ENCODE peak calls at places on chromosome 20, in four cellular contexts. A is SK-N-SH, Y is K562, X is WTC11. T is an unnamed sample.

GRCh38 chr20:10536531-10536930 is 101.4 kb downstream of the SLX4IP start:
- DNase-seq in X (peak; percentile 58), A (no peak), Y (no peak), T (no peak)

GRCh38 chr20:17943343-17943742 is 25.3 kb downstream of the SNX5 start:
- DNase-seq in Y (no peak), X (no peak), A (no peak), T (no peak)

GRCh38 chr20:25856256-25856884 is 159.7 kb upstream of the ZNF337 start:
- DNase-seq in A (no peak), X (no peak), Y (no peak), T (no peak)

GRCh38 chr20:45341579-45341938 is 6.7 kb downstream of the SDC4 start:
- DNase-seq in A (no peak), X (no peak), Y (no peak), T (no peak)

GRCh38 chr20:44746367-44747165 is 901 bp downstream of the KCNK15 start:
- DNase-seq in A (peak; percentile 79), Y (peak; percentile 30), X (no peak), T (no peak)

GRCh38 chr20:50762435-50763201 is 31.2 kb downstream of the PARD6B start:
- DNase-seq in A (peak; percentile 58), Y (no peak), X (no peak), T (no peak)

GRCh38 chr20:45611054-45611453 is 18.5 kb upstream of the WFDC10A start:
- DNase-seq in Y (no peak), A (no peak), X (no peak), T (no peak)

GRCh38 chr20:46872315-46873211 is 22.1 kb upstream of the EYA2 start:
- DNase-seq in Y (peak; percentile 19), X (no peak), A (peak; percentile 20), T (no peak)

GRCh38 chr20:2691127-2691526 is 1.5 kb upstream of the EBF4 start:
- DNase-seq in Y (no peak), X (no peak), A (no peak), T (no peak)

GRCh38 chr20:16699287-16699686 is 30.5 kb upstream of the SNRPB2 start:
- DNase-seq in Y (no peak), A (peak; percentile 10), X (no peak), T (no peak)

GRCh38 chr20:8547035-8547649 is 415.1 kb downstream of the PLCB1 start:
- DNase-seq in Y (no peak), X (no peak), A (no peak), T (no peak)

GRCh38 chr20:58174708-58175287 is 53.7 kb downstream of the ANKRD60 start:
- DNase-seq in Y (no peak), X (no peak), A (peak; percentile 60), T (no peak)

GRCh38 chr20:45940469-45940868 is 6.0 kb downstream of the PCIF1 start:
- DNase-seq in Y (no peak), X (no peak), A (no peak), T (no peak)

GRCh38 chr20:39853050-39853449 is 836.0 kb downstream of the MAFB start:
- DNase-seq in Y (no peak), X (no peak), A (no peak), T (no peak)

GRCh38 chr20:57020364-57020763 is 246.1 kb downstream of the BMP7 start:
- DNase-seq in Y (no peak), X (no peak), A (no peak), T (no peak)

GRCh38 chr20:40686893-40687292 is 2.1 kb downstream of the MAFB start:
- DNase-seq in A (no peak), Y (no peak), X (no peak), T (no peak)

GRCh38 chr20:17808357-17808756 is 108.6 kb downstream of the BANF2 start:
- DNase-seq in X (no peak), A (peak; percentile 54), Y (no peak), T (no peak)

GRCh38 chr20:21514553-21515251 is 838 bp upstream of the NKX2-2 start:
- DNase-seq in A (peak; percentile 34), X (peak; percentile 89), Y (no peak), T (no peak)

GRCh38 chr20:58691773-58692578 is 624 bp upstream of the NPEPL1 start:
- DNase-seq in A (no peak), X (no peak), Y (peak; percentile 23), T (no peak)

GRCh38 chr20:18090477-18090876 is 32.8 kb upstream of the OVOL2 start:
- DNase-seq in X (no peak), Y (no peak), A (no peak), T (no peak)

DNA sequence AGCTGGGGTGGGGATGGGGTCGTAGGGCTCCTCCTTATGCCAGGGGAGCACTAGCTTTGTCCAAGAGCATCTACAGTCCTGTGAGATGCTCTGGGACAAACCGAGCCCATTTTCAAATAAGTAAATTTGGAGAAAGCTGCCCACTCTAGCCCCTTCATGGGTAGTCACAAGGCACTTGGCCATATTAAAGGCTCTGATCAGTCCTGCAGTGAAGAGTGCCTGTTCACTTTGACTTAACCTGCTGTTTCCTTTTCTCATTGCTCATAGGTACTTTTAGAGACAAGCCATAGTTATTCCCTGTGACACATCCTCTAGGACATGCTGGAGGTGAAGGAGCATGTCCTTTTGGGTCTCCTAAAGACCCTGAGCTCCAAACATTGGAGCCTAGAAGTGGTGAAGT is 38.4 kb downstream of the FAM110A start:
- DNase-seq in Y (no peak), A (no peak), X (no peak), T (no peak)
- TF ChIP-seq USF1 in Y (no peak), A (no peak), X (no peak), T (no peak)

DNA sequence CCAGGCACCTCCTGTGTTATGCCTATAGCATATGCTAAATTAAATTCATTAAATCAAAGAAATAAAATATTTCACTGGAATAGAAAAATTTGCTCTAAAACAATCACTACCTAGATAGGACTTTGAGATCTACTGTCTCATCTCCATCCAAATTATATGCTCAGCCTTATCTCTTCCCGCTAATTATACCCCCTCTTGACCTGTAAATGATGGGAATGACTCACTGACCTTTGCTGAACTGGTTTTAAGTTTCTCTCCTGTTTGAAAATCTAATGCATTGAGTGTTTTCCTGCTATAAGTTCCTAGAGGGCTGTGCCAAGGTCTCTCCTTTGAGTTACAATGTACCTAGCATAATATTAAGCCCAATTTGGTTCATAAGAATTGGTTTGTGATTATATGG is 110.1 kb downstream of the BMP2 start:
- DNase-seq in A (no peak), Y (no peak), X (no peak), T (no peak)
- TF ChIP-seq USF1 in A (no peak), Y (no peak), X (no peak), T (no peak)

DNA sequence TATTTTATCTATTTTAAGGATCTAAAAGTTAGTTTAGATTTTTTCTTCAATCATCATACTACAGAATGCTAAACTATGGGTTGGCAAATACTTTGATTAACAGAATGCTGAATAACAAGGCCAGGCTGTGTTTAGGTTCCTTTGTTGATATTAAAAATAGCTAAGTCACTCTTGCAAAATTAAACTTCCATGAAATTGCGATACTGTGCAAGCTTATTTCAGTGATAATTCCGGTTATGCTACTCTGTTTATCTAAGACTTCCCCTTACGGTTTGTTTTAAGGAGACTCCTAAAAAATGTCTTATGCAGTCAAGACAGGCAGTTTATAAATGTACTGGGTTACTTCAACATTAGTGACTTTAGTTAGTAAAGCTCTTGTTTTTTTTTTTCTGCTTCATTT is 2.7 kb downstream of the RNF24 start:
- DNase-seq in X (no peak), A (no peak), Y (no peak), T (no peak)
- TF ChIP-seq USF1 in X (no peak), A (no peak), Y (no peak), T (no peak)

GRCh38 chr20:1125266-1125665 is 6.9 kb downstream of the PSMF1 start:
- DNase-seq in X (no peak), A (no peak), Y (no peak), T (no peak)

GRCh38 chr20:1119524-1119923 is 1.1 kb downstream of the PSMF1 start:
- DNase-seq in A (no peak), X (no peak), Y (no peak), T (no peak)

GRCh38 chr20:1121439-1121838 is 3.0 kb downstream of the PSMF1 start:
- DNase-seq in X (no peak), Y (peak; percentile 22), A (no peak), T (no peak)

GRCh38 chr20:1124416-1124815 is 6.0 kb downstream of the PSMF1 start:
- DNase-seq in Y (no peak), X (no peak), A (no peak), T (no peak)

DNA sequence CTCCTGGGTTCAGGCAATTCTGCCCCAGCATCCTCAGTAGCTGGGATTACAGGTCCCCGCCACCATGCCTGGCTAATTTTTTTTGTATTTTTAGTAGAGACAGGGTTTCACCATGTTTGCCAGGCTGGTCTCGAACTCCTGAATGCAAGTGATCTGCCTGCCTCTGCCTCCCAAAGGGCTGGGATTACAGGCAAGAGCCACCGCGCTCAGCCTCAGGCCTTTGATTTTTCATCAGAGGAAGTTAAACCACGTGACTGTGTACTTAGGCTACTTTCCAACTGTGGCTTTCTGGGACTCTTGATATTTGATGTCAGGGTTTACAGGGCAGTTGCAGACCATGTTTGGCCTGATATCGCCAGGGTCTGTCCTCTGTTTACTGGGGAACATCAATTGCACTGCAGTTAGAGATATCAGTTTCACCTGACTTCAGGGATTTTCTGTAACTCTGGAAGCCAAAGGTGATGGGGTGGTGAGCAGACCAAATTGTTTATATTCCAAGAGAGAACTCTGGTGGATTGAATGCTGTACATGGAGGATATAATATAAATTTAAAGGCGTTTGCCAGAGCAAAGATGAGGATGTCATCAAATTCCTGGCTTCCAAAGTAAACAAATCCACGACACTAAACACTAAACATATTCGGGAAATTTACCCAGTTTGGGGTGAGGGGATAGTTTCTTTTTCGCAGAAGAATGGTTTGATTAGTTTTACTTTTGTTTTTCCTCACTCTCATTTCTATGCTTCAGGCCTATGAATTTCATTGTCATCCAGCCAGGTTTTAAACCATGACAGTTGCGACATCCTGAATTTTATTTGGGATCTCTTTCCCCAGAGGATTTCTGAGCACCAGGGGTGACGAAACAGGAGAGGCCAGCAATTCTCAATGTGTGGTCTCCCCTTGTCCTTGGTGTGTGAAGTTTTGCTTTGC is 4.2 kb downstream of the PSMF1 start:
- DNase-seq in Y (no peak), X (no peak), A (no peak), T (no peak)
- TF ChIP-seq USF1 in Y (peak; percentile 87), X (no peak), A (no peak), T (peak; percentile 31)

GRCh38 chr20:63860325-63861051 is 810 bp upstream of the ABHD16B start:
- DNase-seq in X (no peak), Y (no peak), A (no peak), T (no peak)
- TF ChIP-seq USF1 in X (no peak), Y (no peak), A (no peak), T (no peak)

GRCh38 chr20:52081066-52081465 is 110.5 kb downstream of the ZFP64 start:
- DNase-seq in Y (no peak), X (no peak), A (no peak), T (no peak)

GRCh38 chr20:52081791-52082190 is 109.8 kb downstream of the ZFP64 start:
- DNase-seq in X (no peak), A (no peak), Y (no peak), T (no peak)

GRCh38 chr20:52083627-52084232 is 107.8 kb downstream of the ZFP64 start:
- DNase-seq in A (peak; percentile 80), X (peak; percentile 75), Y (peak; percentile 27), T (no peak)

GRCh38 chr20:52084727-52085126 is 106.9 kb downstream of the ZFP64 start:
- DNase-seq in A (no peak), X (no peak), Y (no peak), T (no peak)

GRCh38 chr20:52082612-52083011 is 109.0 kb downstream of the ZFP64 start:
- DNase-seq in X (no peak), Y (no peak), A (no peak), T (no peak)
- TF ChIP-seq USF1 in X (no peak), Y (no peak), A (no peak), T (no peak)

T was measured in GM12878.